ENCODE peak calls at places on chromosomes 1 and 21, in four cellular contexts. E is IMR-90, V is K562, U is GM12878. X is an unnamed sample.

GRCh38 chr1:56644941-56645662 is at the start of gene PRKAA2:
- DNase-seq in V (peak), U (no peak), E (peak), X (peak)

GRCh38 chr1:59776960-59777852 is 37.5 kb upstream of the HOOK1 start:
- DNase-seq in U (no peak), E (peak), V (no peak), X (no peak)

GRCh38 chr1:160070243-160071163 is 543 bp upstream of the KCNJ10 start:
- DNase-seq in U (no peak), E (peak), V (peak), X (peak)

GRCh38 chr1:224641030-224641429 is 24.9 kb downstream of the CNIH3 start:
- DNase-seq in V (peak), E (no peak), U (no peak), X (peak)

GRCh38 chr1:160406131-160406968 is 6.0 kb downstream of the VANGL2 start:
- DNase-seq in V (no peak), E (no peak), U (no peak), X (no peak)

GRCh38 chr1:210787800-210788199 is 346.1 kb downstream of the KCNH1 start:
- DNase-seq in V (no peak), E (no peak), U (no peak), X (no peak)

GRCh38 chr1:25813071-25813733 is 6.6 kb upstream of the MTFR1L start:
- DNase-seq in E (no peak), V (no peak), U (no peak), X (no peak)

GRCh38 chr1:59788825-59789224 is 25.9 kb upstream of the HOOK1 start:
- DNase-seq in E (no peak), V (no peak), U (no peak), X (no peak)

GRCh38 chr1:184150776-184151531 is 99.4 kb downstream of the TSEN15 start:
- DNase-seq in E (peak), U (no peak), V (no peak), X (no peak)

GRCh38 chr21:33265664-33266049 is 510 bp upstream of the IL10RB start:
- DNase-seq in E (peak), U (peak), V (peak), X (no peak)

GRCh38 chr1:10253755-10254154 is 43.4 kb downstream of the KIF1B start:
- DNase-seq in E (peak), V (no peak), U (no peak), X (peak)

GRCh38 chr21:33987461-33987860 is 71.9 kb upstream of the ATP5PO start:
- DNase-seq in U (no peak), E (no peak), V (no peak), X (no peak)

GRCh38 chr1:15680614-15681345 is 3.3 kb upstream of the PLEKHM2 start:
- DNase-seq in V (no peak), U (no peak), E (peak), X (peak)

GRCh38 chr1:181726608-181727007 is 243.3 kb downstream of the CACNA1E start:
- DNase-seq in E (no peak), U (no peak), V (no peak), X (no peak)

GRCh38 chr1:227774721-227775665 is 39.8 kb downstream of the SNAP47 start:
- DNase-seq in E (no peak), V (no peak), U (no peak), X (no peak)

GRCh38 chr1:3669971-3670431 is 17.7 kb downstream of the TP73 start:
- DNase-seq in E (no peak), V (no peak), U (no peak), X (no peak)

GRCh38 chr1:102151242-102151641 is 154.5 kb upstream of the OLFM3 start:
- DNase-seq in V (no peak), U (no peak), E (no peak), X (no peak)

GRCh38 chr1:29655945-29656866 is 419.9 kb downstream of the PTPRU start:
- DNase-seq in V (peak), E (peak), U (no peak), X (no peak)

GRCh38 chr1:214002060-214002459 is 14.3 kb downstream of the PROX1 start:
- DNase-seq in E (no peak), V (no peak), U (no peak), X (no peak)

GRCh38 chr1:112046630-112047029 is 57.2 kb upstream of the KCND3 start:
- DNase-seq in E (no peak), U (no peak), V (no peak), X (no peak)

GRCh38 chr21:36816556-36817130 is 117.7 kb downstream of the SIM2 start:
- DNase-seq in V (no peak), U (no peak), E (peak), X (no peak)

GRCh38 chr1:246324711-246325110 is 182.4 kb downstream of the SMYD3 start:
- DNase-seq in U (no peak), E (peak), V (no peak), X (peak)

GRCh38 chr21:44074315-44074958 is 32.8 kb upstream of the PWP2 start:
- DNase-seq in U (no peak), V (no peak), E (no peak), X (no peak)

GRCh38 chr1:211581521-211581920 is 2.6 kb upstream of the SLC30A1 start:
- DNase-seq in E (peak), V (no peak), U (no peak), X (no peak)

GRCh38 chr1:189269011-189269410 is 1208.7 kb downstream of the BRINP3 start:
- DNase-seq in E (peak), U (no peak), V (no peak), X (peak)

GRCh38 chr1:1920608-1921458 is 1.8 kb upstream of the TMEM52 start:
- DNase-seq in E (no peak), V (no peak), U (no peak), X (no peak)

GRCh38 chr1:232457607-232458006 is 172.3 kb downstream of the SIPA1L2 start:
- DNase-seq in U (peak), V (no peak), E (no peak), X (no peak)
- TF ChIP-seq ELK1 in U (no peak), V (no peak), E (no peak), X (no peak)

GRCh38 chr1:110675060-110675791 is 486 bp upstream of the KCNA3 start:
- DNase-seq in E (no peak), U (no peak), V (no peak), X (no peak)
- H3K4me3 ChIP-seq in E (peak), U (peak), V (no peak), X (peak)

GRCh38 chr1:94621392-94621791 is 79.8 kb upstream of the F3 start:
- DNase-seq in V (peak), E (peak), U (no peak), X (peak)
- TF ChIP-seq ELK1 in V (no peak), E (no peak), U (no peak), X (no peak)

DNA sequence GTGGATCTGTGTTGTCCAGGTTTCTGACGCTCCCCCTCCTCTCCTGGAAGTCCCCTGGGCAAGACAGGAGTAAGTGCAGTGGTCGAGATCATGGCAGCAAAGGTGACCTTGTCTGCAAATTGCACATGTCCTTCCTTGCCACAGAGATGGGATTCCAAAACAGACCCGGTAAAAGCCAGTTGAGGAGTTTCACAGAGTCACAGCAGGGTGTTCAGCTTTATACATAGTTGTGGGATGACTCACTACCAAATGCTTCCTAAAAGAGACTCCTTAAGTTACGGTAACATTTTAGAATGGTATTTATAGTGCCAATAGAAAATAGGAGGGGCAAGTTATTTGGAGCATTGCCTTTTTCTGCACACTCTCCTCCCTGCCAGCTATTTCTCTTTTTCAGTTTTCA is 114.7 kb downstream of the TGFB2 start:
- DNase-seq in V (peak), U (no peak), E (peak), X (peak)
- H3K4me3 ChIP-seq in V (no peak), U (no peak), E (no peak), X (peak)

DNA sequence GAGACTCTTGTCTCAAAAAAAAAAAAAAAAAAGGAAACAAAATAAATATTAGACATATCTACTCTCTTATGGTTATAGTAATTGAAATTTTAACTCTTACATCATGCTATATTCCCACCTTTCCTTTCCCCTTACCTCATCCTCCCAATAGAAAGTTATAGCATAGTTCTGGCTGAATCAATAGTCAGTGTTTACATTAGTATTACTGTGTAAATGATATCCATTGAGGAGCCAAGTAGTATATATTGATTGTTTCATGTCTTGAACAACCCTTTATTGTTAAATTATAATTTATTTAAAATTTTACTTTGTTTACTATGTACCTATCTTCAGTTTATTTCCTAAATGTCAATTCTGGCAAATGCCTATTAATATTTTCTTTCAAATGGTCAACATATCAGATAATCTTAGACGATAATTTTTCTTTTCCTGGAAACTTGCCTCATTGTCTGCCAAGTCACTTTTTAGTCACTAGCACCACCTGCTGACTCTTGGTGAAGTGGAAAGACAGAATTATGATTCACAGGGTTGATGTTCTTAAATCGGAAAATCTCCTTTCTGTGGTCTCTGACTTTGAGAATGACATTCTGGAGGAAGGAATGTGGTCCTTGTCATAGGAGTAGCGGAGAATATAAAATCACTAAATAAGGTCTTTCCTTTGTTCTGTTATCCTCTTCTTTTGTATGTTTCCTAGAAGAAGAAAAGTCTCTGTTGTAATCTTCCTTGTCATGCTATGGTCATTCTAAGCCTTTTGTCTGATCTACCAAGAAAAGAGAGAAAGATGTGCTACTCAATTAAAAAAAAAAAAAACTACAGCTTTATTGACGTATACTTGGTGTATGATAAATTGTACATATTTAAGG is 8.6 kb downstream of the HJV start:
- DNase-seq in U (no peak), E (peak), V (peak), X (peak)
- TF ChIP-seq ELK1 in U (no peak), E (no peak), V (no peak), X (no peak)

DNA sequence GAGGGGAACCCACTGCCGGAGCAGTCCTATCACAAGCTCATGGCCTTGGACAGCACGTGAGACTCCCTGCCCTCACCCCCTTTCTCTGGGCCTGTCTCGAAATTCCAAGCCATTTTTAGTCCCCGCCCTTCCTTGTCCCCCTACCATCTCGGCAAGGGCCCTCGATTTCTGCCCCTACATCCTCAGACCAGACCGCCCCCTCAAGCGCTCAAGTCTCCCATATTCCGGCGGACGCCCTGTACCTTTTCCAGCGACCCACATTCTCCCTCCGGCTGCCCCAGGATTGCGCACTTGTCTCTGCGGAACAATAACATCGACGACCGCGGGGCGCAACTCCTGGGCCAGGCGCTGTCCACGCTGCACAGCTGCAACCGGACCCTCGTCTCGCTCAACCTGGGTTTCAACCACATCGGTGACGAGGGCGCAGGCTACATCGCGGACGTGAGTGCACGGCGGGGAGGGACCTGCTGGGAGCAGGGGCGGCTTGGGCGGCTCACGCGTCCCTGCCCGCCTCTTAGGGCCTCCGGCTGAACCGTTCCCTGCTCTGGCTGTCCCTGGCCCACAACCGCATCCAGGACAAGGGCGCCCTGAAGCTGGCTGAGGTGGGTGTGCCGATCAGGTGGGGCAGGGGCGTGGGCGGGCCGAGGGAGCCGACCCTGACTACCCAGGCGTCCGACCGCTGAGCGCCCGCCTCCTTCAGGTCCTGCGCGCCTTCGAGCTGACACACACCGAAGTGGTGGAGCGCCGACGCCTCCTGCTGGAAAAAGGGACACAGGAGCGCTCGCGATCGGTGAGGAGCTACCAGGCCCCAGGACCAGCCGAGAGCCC is 7.0 kb downstream of the LRRC71 start:
- DNase-seq in E (peak), U (no peak), V (peak), X (peak)
- H3K4me3 ChIP-seq in E (peak), U (no peak), V (peak), X (peak)